ENCODE peak calls at places on chromosome 15, in seven cellular contexts. H, F, J, D, L, G and U are unnamed samples.

GRCh38 chr15:63256433-63256884 is 20.9 kb upstream of the APH1B start:
- DNase-seq in H (peak), F (peak), J (no peak), D (peak), L (no peak), G (no peak), U (no peak)

GRCh38 chr15:96629501-96629900 is 299.0 kb downstream of the NR2F2 start:
- DNase-seq in H (no peak), F (no peak), J (no peak), D (peak), L (no peak), G (no peak), U (no peak)

GRCh38 chr15:39922450-39923092 is 2.5 kb upstream of the GPR176 start:
- DNase-seq in H (peak), F (no peak), J (no peak), D (no peak), L (peak), G (no peak), U (no peak)

GRCh38 chr15:32857732-32858131 is 139.9 kb downstream of the GREM1 start:
- DNase-seq in H (no peak), F (no peak), J (no peak), D (no peak), L (no peak), G (no peak), U (no peak)

GRCh38 chr15:55357774-55358173 is 38.8 kb downstream of the PIGB start:
- DNase-seq in H (no peak), F (peak), J (no peak), D (no peak), L (no peak), G (no peak), U (no peak)

GRCh38 chr15:44243146-44243545 is 45.4 kb upstream of the GOLM2 start:
- DNase-seq in H (no peak), F (no peak), J (no peak), D (no peak), L (no peak), G (no peak), U (no peak)

GRCh38 chr15:81400640-81401236 is 26.7 kb upstream of the TMC3 start:
- DNase-seq in H (peak), F (peak), J (no peak), D (peak), L (peak), G (no peak), U (no peak)

GRCh38 chr15:91223902-91224301 is 123.8 kb downstream of the SV2B start:
- DNase-seq in H (no peak), F (peak), J (no peak), D (no peak), L (no peak), G (no peak), U (no peak)

GRCh38 chr15:40569139-40569953 is at the start of gene RPUSD2:
- DNase-seq in H (peak), F (peak), J (peak), D (peak), L (peak), G (peak), U (peak)

GRCh38 chr15:81411969-81412633 is 38.1 kb upstream of the TMC3 start:
- DNase-seq in H (no peak), F (no peak), J (no peak), D (no peak), L (no peak), G (no peak), U (no peak)

GRCh38 chr15:51038258-51039042 is 56.3 kb downstream of the TNFAIP8L3 start:
- DNase-seq in H (no peak), F (no peak), J (no peak), D (no peak), L (no peak), G (no peak), U (no peak)

GRCh38 chr15:69149803-69150202 is 10.6 kb upstream of the GLCE start:
- DNase-seq in H (no peak), F (no peak), J (no peak), D (no peak), L (no peak), G (no peak), U (no peak)

GRCh38 chr15:80157215-80157614 is 4.4 kb downstream of the FAH start:
- DNase-seq in H (no peak), F (no peak), J (no peak), D (no peak), L (no peak), G (no peak), U (no peak)

GRCh38 chr15:77033729-77034619 is 36.9 kb downstream of the TSPAN3 start:
- DNase-seq in H (no peak), F (no peak), J (no peak), D (no peak), L (no peak), G (no peak), U (no peak)

GRCh38 chr15:78034495-78035191 is 42.9 kb downstream of the TBC1D2B start:
- DNase-seq in H (no peak), F (no peak), J (no peak), D (no peak), L (no peak), G (no peak), U (no peak)

GRCh38 chr15:45495588-45495987 is 27.0 kb downstream of the SLC30A4 start:
- DNase-seq in H (no peak), F (no peak), J (no peak), D (no peak), L (no peak), G (no peak), U (no peak)

GRCh38 chr15:26648676-26649075 is 124.2 kb downstream of the GABRB3 start:
- DNase-seq in H (no peak), F (no peak), J (no peak), D (no peak), L (no peak), G (no peak), U (no peak)

GRCh38 chr15:60889506-60889905 is 339.6 kb downstream of the RORA start:
- DNase-seq in H (no peak), F (no peak), J (no peak), D (no peak), L (no peak), G (no peak), U (no peak)

GRCh38 chr15:95286316-95286880 is 1044.1 kb upstream of the NR2F2 start:
- DNase-seq in H (no peak), F (no peak), J (no peak), D (no peak), L (peak), G (no peak), U (no peak)

GRCh38 chr15:78492841-78493240 is 14.5 kb upstream of the HYKK start:
- DNase-seq in H (peak), F (no peak), J (no peak), D (no peak), L (no peak), G (no peak), U (no peak)

GRCh38 chr15:74995182-74995778 is at the start of gene SCAMP5:
- DNase-seq in H (peak), F (peak), J (peak), D (peak), L (peak), G (peak), U (peak)

GRCh38 chr15:33516563-33516962 is 205.8 kb downstream of the RYR3 start:
- DNase-seq in H (no peak), F (no peak), J (no peak), D (no peak), L (no peak), G (no peak), U (no peak)

GRCh38 chr15:48974865-48975264 is 11.1 kb upstream of the SHC4 start:
- DNase-seq in H (no peak), F (no peak), J (no peak), D (no peak), L (peak), G (no peak), U (no peak)

GRCh38 chr15:99526671-99527070 is 39.1 kb upstream of the MEF2A start:
- DNase-seq in H (no peak), F (no peak), J (no peak), D (no peak), L (no peak), G (no peak), U (no peak)

GRCh38 chr15:63388511-63388910 is 6.9 kb upstream of the CA12 start:
- DNase-seq in H (no peak), F (no peak), J (no peak), D (no peak), L (no peak), G (no peak), U (no peak)

GRCh38 chr15:38868326-38869114 is 303.9 kb upstream of the RASGRP1 start:
- DNase-seq in H (peak), F (peak), J (no peak), D (peak), L (no peak), G (no peak), U (no peak)

GRCh38 chr15:40305281-40305680 is 2.5 kb downstream of the PLCB2 start:
- DNase-seq in H (no peak), F (no peak), J (no peak), D (no peak), L (no peak), G (no peak), U (no peak)

GRCh38 chr15:70768247-70768883 is 5.0 kb upstream of the UACA start:
- DNase-seq in H (no peak), F (no peak), J (no peak), D (no peak), L (no peak), G (no peak), U (no peak)

GRCh38 chr15:38975282-38975990 is 410.8 kb upstream of the RASGRP1 start:
- DNase-seq in H (no peak), F (no peak), J (no peak), D (no peak), L (no peak), G (no peak), U (no peak)

GRCh38 chr15:32870240-32871033 is 152.6 kb downstream of the GREM1 start:
- DNase-seq in H (peak), F (peak), J (no peak), D (peak), L (no peak), G (no peak), U (no peak)

GRCh38 chr15:68256675-68257450 is 20.7 kb upstream of the FEM1B start:
- DNase-seq in H (peak), F (no peak), J (peak), D (peak), L (peak), G (peak), U (no peak)

GRCh38 chr15:74782596-74783071 is 754 bp downstream of the CSK start:
- DNase-seq in H (no peak), F (no peak), J (no peak), D (no peak), L (no peak), G (no peak), U (no peak)

GRCh38 chr15:80462111-80462510 is 57.9 kb downstream of the ARNT2 start:
- DNase-seq in H (no peak), F (no peak), J (no peak), D (no peak), L (no peak), G (no peak), U (no peak)

GRCh38 chr15:85540085-85540797 is 159.8 kb downstream of the AKAP13 start:
- DNase-seq in H (no peak), F (no peak), J (no peak), D (no peak), L (no peak), G (no peak), U (no peak)